ENCODE peak calls at places on chromosomes 3 and 15, in six cellular contexts. L, X, B, V, J and P are unnamed samples.

GRCh38 chr3:126551066-126551838 is 7.5 kb downstream of the C3orf22 start:
- ATAC-seq in L (no peak), X (peak), B (no peak), V (peak), J (no peak), P (no peak)

GRCh38 chr3:190512666-190513065 is 1.2 kb upstream of the IL1RAP start:
- ATAC-seq in L (no peak), X (no peak), B (no peak), V (no peak), J (no peak), P (no peak)

GRCh38 chr3:12336099-12336498 is 47.2 kb downstream of the PPARG start:
- ATAC-seq in L (no peak), X (peak), B (peak), V (no peak), J (peak), P (no peak)

GRCh38 chr15:67038721-67039120 is 26.7 kb upstream of the SMAD3 start:
- ATAC-seq in L (no peak), X (no peak), B (no peak), V (no peak), J (no peak), P (no peak)

GRCh38 chr15:59791646-59792208 is 102.6 kb upstream of the BNIP2 start:
- ATAC-seq in L (no peak), X (no peak), B (peak), V (no peak), J (peak), P (no peak)

GRCh38 chr3:52752045-52752660 is 18.6 kb downstream of the NEK4 start:
- ATAC-seq in L (no peak), X (no peak), B (no peak), V (no peak), J (no peak), P (no peak)

GRCh38 chr3:40350529-40350928 is 36.5 kb upstream of the ENTPD3 start:
- ATAC-seq in L (no peak), X (no peak), B (no peak), V (no peak), J (no peak), P (no peak)

GRCh38 chr15:59424626-59425025 is 13.4 kb upstream of the FAM81A start:
- ATAC-seq in L (no peak), X (no peak), B (no peak), V (no peak), J (no peak), P (no peak)

GRCh38 chr3:52827441-52827840 is 3.0 kb downstream of the ITIH4 start:
- ATAC-seq in L (peak), X (no peak), B (no peak), V (no peak), J (no peak), P (no peak)

GRCh38 chr15:71008250-71008870 is 106.9 kb upstream of the THSD4 start:
- ATAC-seq in L (no peak), X (no peak), B (no peak), V (no peak), J (no peak), P (no peak)

GRCh38 chr3:13711911-13712650 is 163.2 kb downstream of the FBLN2 start:
- ATAC-seq in L (no peak), X (no peak), B (no peak), V (no peak), J (no peak), P (no peak)

GRCh38 chr3:117263735-117264134 is 554.2 kb downstream of the TUSC7 start:
- ATAC-seq in L (no peak), X (no peak), B (no peak), V (no peak), J (no peak), P (no peak)

GRCh38 chr3:113560845-113561623 is 28.7 kb downstream of the SIDT1 start:
- ATAC-seq in L (no peak), X (no peak), B (no peak), V (no peak), J (peak), P (no peak)

GRCh38 chr3:9778102-9778501 is 8.4 kb upstream of the CAMK1 start:
- ATAC-seq in L (no peak), X (peak), B (peak), V (peak), J (no peak), P (peak)

GRCh38 chr3:194773216-194773615 is 87.5 kb downstream of the FAM43A start:
- ATAC-seq in L (peak), X (no peak), B (no peak), V (no peak), J (no peak), P (peak)

GRCh38 chr3:128994173-128994512 is 267 bp upstream of the CFAP92 start:
- ATAC-seq in L (no peak), X (no peak), B (no peak), V (no peak), J (no peak), P (no peak)

GRCh38 chr3:126747768-126748167 is 43.7 kb downstream of the CHCHD6 start:
- ATAC-seq in L (no peak), X (no peak), B (no peak), V (no peak), J (no peak), P (no peak)